ENCODE peak calls at places on chromosomes 11 and 22, in five cellular contexts. X, Y, B, N and Q are unnamed samples.

GRCh38 chr22:45483319-45483718 is 19.4 kb upstream of the FBLN1 start:
- DNase-seq in X (no peak), Y (no peak), B (no peak), N (no peak), Q (no peak)

GRCh38 chr22:32531228-32531627 is 56.6 kb downstream of the FBXO7 start:
- DNase-seq in X (peak; percentile 53), Y (no peak), B (no peak), N (peak; percentile 34), Q (no peak)

GRCh38 chr11:127994736-127995135 is 592.6 kb downstream of the ETS1 start:
- DNase-seq in X (peak; percentile 14), Y (no peak), B (no peak), N (peak; percentile 4), Q (no peak)

GRCh38 chr22:19943665-19944026 is 2.0 kb upstream of the TXNRD2 start:
- DNase-seq in X (peak; percentile 87), Y (no peak), B (no peak), N (peak; percentile 77), Q (peak; percentile 28)

GRCh38 chr22:49011769-49012598 is 815.7 kb downstream of the BRD1 start:
- DNase-seq in X (no peak), Y (no peak), B (no peak), N (no peak), Q (no peak)

GRCh38 chr11:132335311-132335710 is 964.9 kb downstream of the NTM start:
- DNase-seq in X (no peak), Y (no peak), B (no peak), N (no peak), Q (no peak)

GRCh38 chr11:109490953-109491733 is 69.2 kb downstream of the C11orf87 start:
- DNase-seq in X (no peak), Y (no peak), B (no peak), N (no peak), Q (no peak)

GRCh38 chr22:17009640-17010291 is 1.7 kb upstream of the GAB4 start:
- DNase-seq in X (no peak), Y (no peak), B (no peak), N (no peak), Q (peak; percentile 21)